ENCODE peak calls at places on chromosomes 7 and 10, in seven cellular contexts. W is thoracic aorta, E is psoas muscle, H is GM23338, L is PC-9, D is left lung, V is kidney. S is an unnamed sample. For H3K4me1, the result is how much of the 10 kb centered on the place peaks cover.

GRCh38 chr7:79420464-79420863 is 33.0 kb downstream of the MAGI2 start:
- DNase-seq in W (no peak), E (no peak), H (no peak), L (no peak), D (no peak), V (no peak), S (no peak)

GRCh38 chr7:140639366-140640053 is 1.1 kb downstream of the DENND2A start:
- DNase-seq in W (no peak), E (peak), H (peak), L (no peak), D (no peak), V (no peak), S (no peak)

GRCh38 chr7:149454750-149455149 is 6.1 kb downstream of the ZNF777 start:
- DNase-seq in W (no peak), E (no peak), H (no peak), L (no peak), D (no peak), V (no peak), S (no peak)

GRCh38 chr7:147014596-147014995 is 898.0 kb downstream of the CNTNAP2 start:
- DNase-seq in W (no peak), E (no peak), H (no peak), L (no peak), D (no peak), V (no peak), S (no peak)

GRCh38 chr10:14414901-14415300 is 84.2 kb upstream of the FRMD4A start:
- DNase-seq in W (no peak), E (no peak), H (no peak), L (no peak), D (no peak), V (no peak), S (no peak)

GRCh38 chr7:7568553-7568952 is 1.9 kb downstream of the MIOS start:
- DNase-seq in W (no peak), E (no peak), H (no peak), L (no peak), D (no peak), V (no peak), S (no peak)

GRCh38 chr10:12238821-12239220 is 42.8 kb downstream of the CDC123 start:
- DNase-seq in W (no peak), E (no peak), H (no peak), L (no peak), D (no peak), V (no peak), S (no peak)

GRCh38 chr10:84088626-84089025 is 50.7 kb upstream of the GHITM start:
- DNase-seq in W (no peak), E (no peak), H (no peak), L (no peak), D (no peak), V (no peak), S (no peak)

GRCh38 chr10:109931153-109931552 is 7.8 kb upstream of the XPNPEP1 start:
- DNase-seq in W (no peak), E (peak), H (no peak), L (no peak), D (no peak), V (no peak), S (no peak)

GRCh38 chr10:26970667-26971066 is 109.9 kb upstream of the ABI1 start:
- DNase-seq in W (no peak), E (no peak), H (no peak), L (no peak), D (no peak), V (no peak), S (no peak)

GRCh38 chr7:80139179-80139578 is 4.5 kb downstream of the GNAI1 start:
- DNase-seq in W (no peak), E (no peak), H (no peak), L (no peak), D (no peak), V (no peak), S (no peak)

GRCh38 chr10:34522542-34522941 is 292.6 kb downstream of the PARD3 start:
- DNase-seq in W (no peak), E (no peak), H (peak), L (no peak), D (no peak), V (no peak), S (no peak)

GRCh38 chr10:101570764-101571572 is 17.1 kb downstream of the POLL start:
- DNase-seq in W (no peak), E (peak), H (peak), L (no peak), D (no peak), V (no peak), S (no peak)

GRCh38 chr10:102152545-102152890 is 329 bp downstream of the NOLC1 start:
- DNase-seq in W (no peak), E (no peak), H (no peak), L (no peak), D (no peak), V (no peak), S (no peak)

GRCh38 chr7:149885191-149886017 is 11.6 kb downstream of the ATP6V0E2 start:
- DNase-seq in W (no peak), E (no peak), H (peak), L (no peak), D (no peak), V (peak), S (peak)

GRCh38 chr7:1939434-1940401 is 269.6 kb downstream of the ELFN1 start:
- DNase-seq in W (no peak), E (peak), H (no peak), L (no peak), D (peak), V (peak), S (no peak)

GRCh38 chr10:118960166-118961090 is 69.1 kb upstream of the NANOS1 start:
- DNase-seq in W (no peak), E (no peak), H (no peak), L (peak), D (no peak), V (no peak), S (no peak)

GRCh38 chr10:72563327-72563932 is 62.4 kb downstream of the MICU1 start:
- DNase-seq in W (no peak), E (no peak), H (no peak), L (no peak), D (no peak), V (no peak), S (no peak)

GRCh38 chr7:140904081-140904480 is 20.6 kb downstream of the BRAF start:
- DNase-seq in W (no peak), E (no peak), H (no peak), L (no peak), D (no peak), V (no peak), S (no peak)

DNA sequence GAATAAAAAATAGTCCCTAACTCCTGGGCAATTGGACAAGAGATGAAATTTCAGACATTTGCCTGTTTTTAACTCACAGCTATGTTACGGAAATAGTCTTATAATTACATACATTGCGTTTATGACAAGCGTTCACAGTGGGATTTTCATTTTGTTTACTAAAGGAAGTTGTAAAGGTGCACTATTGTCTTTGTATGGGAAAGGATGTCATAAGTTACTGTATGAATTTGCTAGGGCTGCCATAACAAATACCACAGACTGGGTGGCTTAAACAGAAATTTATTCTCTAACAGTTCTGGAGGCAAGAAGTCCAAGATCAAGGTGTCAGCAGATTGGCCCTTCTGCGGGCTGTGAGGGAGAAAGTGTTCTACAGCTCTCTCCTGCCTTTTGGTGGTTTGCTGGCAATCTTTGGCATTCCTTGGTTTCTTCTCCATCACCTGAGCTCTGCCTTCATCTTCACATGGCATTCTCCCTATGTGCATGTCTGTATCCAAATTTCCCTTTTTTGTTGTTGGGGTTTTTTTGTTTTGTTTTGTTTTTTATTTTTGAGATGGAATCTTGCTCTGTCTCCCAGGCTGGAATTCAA is 5.6 kb downstream of the NFE2L3 start:
- DNase-seq in W (no peak), E (no peak), H (no peak), L (no peak), D (no peak), V (no peak), S (no peak)
- H3K4me1 ChIP-seq in W (under half), E (under half), H (half or more), L (half or more), D (under half), V (under half), S (under half)

GRCh38 chr10:69865450-69865849 is 63.7 kb downstream of the COL13A1 start:
- DNase-seq in W (no peak), E (peak), H (no peak), L (peak), D (no peak), V (no peak), S (no peak)

GRCh38 chr10:69868821-69869220 is 67.1 kb downstream of the COL13A1 start:
- DNase-seq in W (no peak), E (peak), H (no peak), L (peak), D (no peak), V (no peak), S (no peak)

GRCh38 chr10:69866246-69866687 is 64.6 kb downstream of the COL13A1 start:
- DNase-seq in W (no peak), E (peak), H (no peak), L (no peak), D (no peak), V (no peak), S (no peak)

GRCh38 chr10:69867699-69868558 is 66.2 kb downstream of the COL13A1 start:
- DNase-seq in W (no peak), E (peak), H (peak), L (no peak), D (no peak), V (peak), S (peak)

DNA sequence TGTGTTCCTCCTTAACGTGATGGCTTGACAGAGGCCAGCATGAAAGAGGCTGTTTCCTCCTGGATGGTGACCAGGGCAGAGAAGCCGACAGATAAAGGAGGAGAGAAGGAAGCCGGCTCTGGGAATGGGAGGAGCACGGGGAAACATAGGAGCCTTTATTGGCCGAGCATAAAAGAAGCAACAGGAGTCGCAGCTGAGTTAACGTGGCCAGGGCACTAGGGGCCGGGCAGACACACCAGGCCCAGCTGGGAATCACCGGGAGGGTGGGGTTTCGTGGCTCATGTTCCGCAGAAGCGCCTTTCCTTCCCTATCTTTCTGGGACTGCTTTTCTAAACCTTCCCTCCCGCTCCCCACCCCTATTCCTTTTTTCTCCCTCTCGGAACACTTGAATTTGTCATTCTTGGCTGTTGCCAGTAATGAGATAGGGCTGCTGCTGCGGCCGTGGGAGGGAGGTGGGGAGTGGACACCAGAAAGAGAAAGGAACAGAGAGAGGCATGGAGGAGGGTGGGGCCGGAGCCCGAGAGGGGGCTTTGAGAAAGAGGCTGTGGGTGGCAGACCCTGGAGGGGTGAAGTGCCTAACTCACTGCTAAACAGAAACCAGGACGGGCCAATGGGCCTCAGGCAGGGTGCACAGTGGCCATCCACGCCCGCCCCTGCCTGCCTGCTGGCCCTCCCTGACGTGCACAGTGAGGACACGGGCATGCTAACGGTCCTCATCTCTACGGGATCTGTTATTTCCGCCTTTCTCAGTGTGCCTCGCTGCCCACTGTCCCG is 65.2 kb downstream of the COL13A1 start:
- DNase-seq in W (no peak), E (peak), H (peak), L (no peak), D (no peak), V (peak), S (peak)
- H3K4me3 ChIP-seq in W (peak), E (no peak), H (peak), L (no peak), D (no peak), V (no peak), S (no peak)

GRCh38 chr7:12062062-12062461 is 149.0 kb upstream of the TMEM106B start:
- DNase-seq in W (no peak), E (no peak), H (peak), L (no peak), D (no peak), V (no peak), S (no peak)
- TF ChIP-seq CTCF in W (no peak), E (no peak), H (peak), L (peak), D (no peak), V (no peak), S (peak)

DNA sequence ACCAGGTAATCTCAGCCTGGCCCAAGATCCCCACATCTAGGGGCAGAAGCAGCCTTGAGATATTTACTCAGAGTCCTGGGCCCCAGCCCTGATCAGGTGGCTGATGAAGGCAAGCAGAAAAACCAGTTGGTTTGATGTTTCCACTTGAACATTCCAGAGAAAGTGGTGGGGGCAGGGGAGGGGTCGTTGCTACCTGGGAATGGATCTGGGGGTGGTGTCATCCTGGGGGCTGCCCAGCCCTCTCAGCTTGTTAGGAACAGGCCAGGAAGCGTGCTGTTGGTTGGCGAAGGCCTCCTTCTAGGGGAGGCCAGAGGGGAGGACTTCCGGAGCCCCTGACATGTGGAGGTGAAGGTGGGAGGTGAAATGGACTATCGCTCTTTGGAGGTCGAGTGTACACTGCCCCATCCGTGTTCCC is 3.7 kb upstream of the ABHD11 start:
- DNase-seq in W (no peak), E (no peak), H (peak), L (peak), D (peak), V (peak), S (peak)
- H3K4me1 ChIP-seq in W (under half), E (under half), H (under half), L (half or more), D (under half), V (under half), S (under half)

S was measured in colonic mucosa.